ENCODE peak calls at places on chromosomes 1 and 21, in eight cellular contexts. One of them, this sample, is unnamed.

GRCh38 chr1:20682571-20683236 is 21.5 kb upstream of the DDOST start:
- DNase-seq in heart left ventricle: peak; percentile 33
- DNase-seq in H7: no peak
- DNase-seq in fibroblast of lung: no peak
- DNase-seq in fibroblast of mammary gland: no peak
- DNase-seq in mucosa of descending colon: no peak
- DNase-seq in endodermal cell: no peak
- DNase-seq in brain microvascular endothelial cell: no peak
- DNase-seq in this sample: peak; percentile 69

GRCh38 chr1:58936973-58937372 is 153.1 kb upstream of the JUN start:
- DNase-seq in heart left ventricle: no peak
- DNase-seq in fibroblast of lung: no peak
- DNase-seq in fibroblast of mammary gland: no peak
- DNase-seq in H7: no peak
- DNase-seq in brain microvascular endothelial cell: no peak
- DNase-seq in mucosa of descending colon: no peak
- DNase-seq in endodermal cell: no peak
- DNase-seq in this sample: no peak

GRCh38 chr1:195909061-195909460 is 699.2 kb downstream of the KCNT2 start:
- DNase-seq in fibroblast of mammary gland: peak; percentile 1
- DNase-seq in brain microvascular endothelial cell: no peak
- DNase-seq in H7: no peak
- DNase-seq in heart left ventricle: no peak
- DNase-seq in fibroblast of lung: peak; percentile 21
- DNase-seq in mucosa of descending colon: no peak
- DNase-seq in endodermal cell: no peak
- DNase-seq in this sample: no peak

GRCh38 chr1:29682918-29683314 is 446.6 kb downstream of the PTPRU start:
- DNase-seq in heart left ventricle: no peak
- DNase-seq in fibroblast of mammary gland: no peak
- DNase-seq in brain microvascular endothelial cell: no peak
- DNase-seq in endodermal cell: peak; percentile 46
- DNase-seq in fibroblast of lung: no peak
- DNase-seq in mucosa of descending colon: no peak
- DNase-seq in H7: peak; percentile 59
- DNase-seq in this sample: no peak

GRCh38 chr1:84892657-84893618 is at the start of gene LPAR3:
- DNase-seq in heart left ventricle: peak; percentile 34
- DNase-seq in fibroblast of lung: peak; percentile 29
- DNase-seq in fibroblast of mammary gland: peak; percentile 10
- DNase-seq in mucosa of descending colon: peak; percentile 75
- DNase-seq in H7: peak; percentile 90
- DNase-seq in brain microvascular endothelial cell: no peak
- DNase-seq in endodermal cell: peak; percentile 92
- DNase-seq in this sample: no peak

GRCh38 chr1:156931553-156931952 is 11.1 kb downstream of the LRRC71 start:
- DNase-seq in fibroblast of mammary gland: peak; percentile 42
- DNase-seq in H7: no peak
- DNase-seq in endodermal cell: no peak
- DNase-seq in brain microvascular endothelial cell: no peak
- DNase-seq in fibroblast of lung: peak; percentile 33
- DNase-seq in heart left ventricle: no peak
- DNase-seq in mucosa of descending colon: no peak
- DNase-seq in this sample: no peak

GRCh38 chr1:199292873-199293272 is 654.0 kb downstream of the PTPRC start:
- DNase-seq in fibroblast of lung: no peak
- DNase-seq in endodermal cell: no peak
- DNase-seq in fibroblast of mammary gland: no peak
- DNase-seq in brain microvascular endothelial cell: no peak
- DNase-seq in mucosa of descending colon: no peak
- DNase-seq in H7: no peak
- DNase-seq in heart left ventricle: no peak
- DNase-seq in this sample: no peak

GRCh38 chr1:155569988-155570592 is 7.5 kb upstream of the ASH1L start:
- DNase-seq in H7: no peak
- DNase-seq in heart left ventricle: no peak
- DNase-seq in endodermal cell: peak; percentile 19
- DNase-seq in fibroblast of mammary gland: peak; percentile 92
- DNase-seq in fibroblast of lung: peak; percentile 77
- DNase-seq in brain microvascular endothelial cell: peak; percentile 93
- DNase-seq in mucosa of descending colon: no peak
- DNase-seq in this sample: no peak

GRCh38 chr1:181947441-181947840 is 114.1 kb downstream of the ZNF648 start:
- DNase-seq in fibroblast of mammary gland: no peak
- DNase-seq in fibroblast of lung: no peak
- DNase-seq in brain microvascular endothelial cell: no peak
- DNase-seq in heart left ventricle: no peak
- DNase-seq in mucosa of descending colon: no peak
- DNase-seq in H7: no peak
- DNase-seq in endodermal cell: no peak
- DNase-seq in this sample: no peak

GRCh38 chr21:31041295-31042079 is 3.2 kb upstream of the KRTAP19-8 start:
- DNase-seq in fibroblast of lung: no peak
- DNase-seq in brain microvascular endothelial cell: no peak
- DNase-seq in mucosa of descending colon: no peak
- DNase-seq in endodermal cell: peak; percentile 46
- DNase-seq in heart left ventricle: no peak
- DNase-seq in fibroblast of mammary gland: no peak
- DNase-seq in H7: peak; percentile 10
- DNase-seq in this sample: no peak

DNA sequence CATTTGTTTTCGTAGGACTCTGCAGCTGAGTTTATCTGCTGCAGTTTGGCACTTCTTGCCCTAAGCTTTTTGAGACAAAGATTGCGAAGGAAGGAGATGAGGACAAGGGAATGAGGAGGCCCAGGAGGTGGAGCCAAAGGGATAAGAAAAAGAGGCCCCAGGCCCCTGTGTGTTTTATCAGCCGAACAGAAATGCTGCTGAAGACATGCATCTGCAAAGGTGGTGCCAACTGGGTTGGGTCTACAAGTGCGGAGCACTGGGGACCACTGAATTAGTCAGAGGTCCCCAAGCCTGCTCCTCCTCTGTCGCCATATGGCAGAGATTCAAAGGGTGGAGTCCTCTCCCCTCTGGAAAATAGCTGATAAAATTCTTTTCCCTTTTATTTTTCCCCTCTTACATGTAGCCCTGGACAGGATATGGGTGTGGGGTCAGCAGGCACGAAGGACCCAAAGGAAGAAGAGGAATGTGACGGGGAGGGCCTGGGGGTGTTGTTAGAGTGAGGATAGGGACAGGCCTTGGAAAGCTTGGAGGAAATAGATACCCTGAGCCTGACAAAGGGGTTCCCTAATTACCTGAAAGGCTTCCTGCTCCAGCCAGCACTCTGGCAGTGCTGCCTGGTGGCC is 2.7 kb downstream of the CD34 start:
- DNase-seq in mucosa of descending colon: no peak
- DNase-seq in H7: peak; percentile 38
- DNase-seq in heart left ventricle: peak; percentile 50
- DNase-seq in fibroblast of mammary gland: no peak
- DNase-seq in brain microvascular endothelial cell: no peak
- DNase-seq in endodermal cell: no peak
- DNase-seq in fibroblast of lung: no peak
- DNase-seq in this sample: no peak
- H3K4me3 ChIP-seq in mucosa of descending colon: no peak overlapping the region
- H3K4me3 ChIP-seq in H7: no peak overlapping the region
- H3K4me3 ChIP-seq in heart left ventricle: peak overlapping the region; percentile 64
- H3K4me3 ChIP-seq in fibroblast of mammary gland: no peak overlapping the region
- H3K4me3 ChIP-seq in brain microvascular endothelial cell: no peak overlapping the region
- H3K4me3 ChIP-seq in endodermal cell: no peak overlapping the region
- H3K4me3 ChIP-seq in fibroblast of lung: no peak overlapping the region
- H3K4me3 ChIP-seq in this sample: no peak overlapping the region

DNA sequence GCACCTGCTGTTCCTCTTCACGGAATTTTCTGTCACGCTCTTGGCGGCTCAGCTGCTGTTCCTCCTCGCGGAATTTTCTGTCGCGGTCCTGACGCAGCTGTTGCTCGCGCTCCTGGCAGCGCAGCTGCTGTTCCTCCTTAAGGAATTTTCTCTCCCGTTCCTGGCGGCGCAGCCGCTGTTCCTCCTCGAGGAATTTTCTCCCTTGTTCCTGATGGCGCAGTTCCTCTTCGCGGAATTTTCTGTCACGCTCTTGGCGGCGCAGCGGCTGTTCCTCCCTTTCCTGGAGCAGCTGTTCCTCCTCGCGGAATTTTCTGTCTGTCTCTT is 6.4 kb downstream of the TCHH start:
- DNase-seq in fibroblast of lung: no peak
- DNase-seq in endodermal cell: peak; percentile 67
- DNase-seq in mucosa of descending colon: no peak
- DNase-seq in heart left ventricle: no peak
- DNase-seq in H7: no peak
- DNase-seq in fibroblast of mammary gland: no peak
- DNase-seq in brain microvascular endothelial cell: no peak
- DNase-seq in this sample: no peak
- H3K4me3 ChIP-seq in fibroblast of lung: peak overlapping the region; percentile 27
- H3K4me3 ChIP-seq in endodermal cell: no peak overlapping the region
- H3K4me3 ChIP-seq in mucosa of descending colon: no peak overlapping the region
- H3K4me3 ChIP-seq in heart left ventricle: no peak overlapping the region
- H3K4me3 ChIP-seq in H7: no peak overlapping the region
- H3K4me3 ChIP-seq in fibroblast of mammary gland: no peak overlapping the region
- H3K4me3 ChIP-seq in brain microvascular endothelial cell: no peak overlapping the region
- H3K4me3 ChIP-seq in this sample: no peak overlapping the region

GRCh38 chr21:45432575-45433255 is 27.8 kb downstream of the COL18A1 start:
- DNase-seq in mucosa of descending colon: no peak
- DNase-seq in endodermal cell: no peak
- DNase-seq in fibroblast of lung: peak; percentile 85
- DNase-seq in H7: peak; percentile 63
- DNase-seq in fibroblast of mammary gland: peak; percentile 69
- DNase-seq in brain microvascular endothelial cell: peak; percentile 39
- DNase-seq in heart left ventricle: no peak
- DNase-seq in this sample: no peak
- H3K4me3 ChIP-seq in mucosa of descending colon: no peak overlapping the region
- H3K4me3 ChIP-seq in endodermal cell: no peak overlapping the region
- H3K4me3 ChIP-seq in fibroblast of lung: no peak overlapping the region
- H3K4me3 ChIP-seq in H7: no peak overlapping the region
- H3K4me3 ChIP-seq in fibroblast of mammary gland: no peak overlapping the region
- H3K4me3 ChIP-seq in brain microvascular endothelial cell: no peak overlapping the region
- H3K4me3 ChIP-seq in heart left ventricle: no peak overlapping the region
- H3K4me3 ChIP-seq in this sample: no peak overlapping the region

GRCh38 chr1:206035027-206035426 is 11.3 kb upstream of the CTSE start:
- DNase-seq in brain microvascular endothelial cell: no peak
- DNase-seq in fibroblast of lung: no peak
- DNase-seq in mucosa of descending colon: peak; percentile 48
- DNase-seq in endodermal cell: no peak
- DNase-seq in H7: no peak
- DNase-seq in fibroblast of mammary gland: no peak
- DNase-seq in heart left ventricle: no peak
- DNase-seq in this sample: no peak
- H3K4me3 ChIP-seq in brain microvascular endothelial cell: no peak overlapping the region
- H3K4me3 ChIP-seq in fibroblast of lung: no peak overlapping the region
- H3K4me3 ChIP-seq in mucosa of descending colon: no peak overlapping the region
- H3K4me3 ChIP-seq in endodermal cell: no peak overlapping the region
- H3K4me3 ChIP-seq in H7: no peak overlapping the region
- H3K4me3 ChIP-seq in fibroblast of mammary gland: no peak overlapping the region
- H3K4me3 ChIP-seq in heart left ventricle: no peak overlapping the region
- H3K4me3 ChIP-seq in this sample: no peak overlapping the region

This sample was measured in dorsolateral prefrontal cortex.